ENCODE peak calls at places on chromosomes 7 and 10, in five cellular contexts. I is K562, H is T47D, E is HCT116, N is SK-N-SH. M is an unnamed sample.

GRCh38 chr7:109125001-109125400 is 555.3 kb downstream of the DNAJB9 start:
- DNase-seq in I (no peak), H (no peak), E (no peak), N (no peak), M (no peak)

GRCh38 chr10:61919646-61920215 is 18.2 kb downstream of the ARID5B start:
- DNase-seq in I (no peak), H (no peak), E (no peak), N (no peak), M (no peak)

GRCh38 chr7:5673125-5673524 is 108.3 kb downstream of the RNF216 start:
- DNase-seq in I (no peak), H (no peak), E (no peak), N (no peak), M (no peak)

GRCh38 chr7:27167170-27167505 is 1.8 kb upstream of the HOXA9 start:
- DNase-seq in I (no peak), H (no peak), E (no peak), N (peak; percentile 45), M (no peak)

GRCh38 chr7:2510130-2510776 is 9.3 kb upstream of the LFNG start:
- DNase-seq in I (no peak), H (no peak), E (no peak), N (no peak), M (no peak)

GRCh38 chr7:3067193-3067592 is 23.5 kb upstream of the CARD11 start:
- DNase-seq in I (no peak), H (no peak), E (no peak), N (no peak), M (no peak)

GRCh38 chr10:46226232-46226631 is 60.6 kb upstream of the ANTXRL start:
- DNase-seq in I (no peak), H (no peak), E (no peak), N (no peak), M (peak; percentile 39)

GRCh38 chr7:157932498-157933218 is 595.9 kb downstream of the DNAJB6 start:
- DNase-seq in I (no peak), H (no peak), E (peak; percentile 90), N (no peak), M (no peak)

GRCh38 chr10:59607971-59608370 is 101.7 kb downstream of the SLC16A9 start:
- DNase-seq in I (no peak), H (no peak), E (no peak), N (no peak), M (no peak)

GRCh38 chr7:86926732-86927131 is 132.7 kb downstream of the ELAPOR2 start:
- DNase-seq in I (peak; percentile 73), H (peak; percentile 28), E (peak; percentile 24), N (peak; percentile 53), M (no peak)

GRCh38 chr7:65946895-65947294 is 35.1 kb downstream of the GUSB start:
- DNase-seq in I (no peak), H (no peak), E (no peak), N (no peak), M (no peak)

GRCh38 chr10:48496831-48497792 is 107.8 kb downstream of the ARHGAP22 start:
- DNase-seq in I (no peak), H (no peak), E (no peak), N (no peak), M (peak; percentile 40)

GRCh38 chr10:73163096-73163495 is 4.7 kb downstream of the ECD start:
- DNase-seq in I (no peak), H (no peak), E (no peak), N (no peak), M (no peak)

GRCh38 chr7:98911936-98912335 is 33.6 kb downstream of the TRRAP start:
- DNase-seq in I (no peak), H (no peak), E (no peak), N (no peak), M (no peak)

GRCh38 chr7:90624128-90624980 is 28.2 kb downstream of the CDK14 start:
- DNase-seq in I (no peak), H (no peak), E (no peak), N (no peak), M (no peak)

GRCh38 chr10:86960003-86960862 is 1.8 kb downstream of the SNCG start:
- DNase-seq in I (peak; percentile 92), H (peak; percentile 71), E (peak; percentile 64), N (peak; percentile 76), M (no peak)

GRCh38 chr10:47182934-47183725 is 116.9 kb upstream of the GDF10 start:
- DNase-seq in I (no peak), H (no peak), E (no peak), N (no peak), M (no peak)

GRCh38 chr10:87613766-87614165 is 45.9 kb upstream of the PAPSS2 start:
- DNase-seq in I (no peak), H (no peak), E (no peak), N (no peak), M (no peak)

GRCh38 chr10:133242611-133243356 is 5.1 kb downstream of the VENTX start:
- DNase-seq in I (no peak), H (no peak), E (no peak), N (no peak), M (no peak)

GRCh38 chr7:28442540-28443420 is 30.5 kb downstream of the CREB5 start:
- DNase-seq in I (no peak), H (no peak), E (no peak), N (no peak), M (peak; percentile 22)

GRCh38 chr10:95295031-95295755 is 4.4 kb upstream of the PDLIM1 start:
- DNase-seq in I (peak; percentile 81), H (no peak), E (no peak), N (no peak), M (no peak)

GRCh38 chr10:116833986-116834760 is 15.1 kb upstream of the ENO4 start:
- DNase-seq in I (no peak), H (no peak), E (no peak), N (no peak), M (no peak)

GRCh38 chr10:11320809-11321520 is 290.5 kb downstream of the USP6NL start:
- DNase-seq in I (no peak), H (no peak), E (no peak), N (no peak), M (no peak)

GRCh38 chr7:39465055-39465929 is 100.9 kb upstream of the YAE1 start:
- DNase-seq in I (peak; percentile 70), H (peak; percentile 55), E (peak; percentile 56), N (peak; percentile 63), M (peak; percentile 54)

GRCh38 chr7:117639966-117640365 is 160.1 kb downstream of the CFTR start:
- DNase-seq in I (no peak), H (no peak), E (no peak), N (no peak), M (no peak)

GRCh38 chr10:46228076-46229071 is 58.4 kb upstream of the ANTXRL start:
- DNase-seq in I (peak; percentile 80), H (peak; percentile 83), E (peak; percentile 44), N (peak; percentile 87), M (peak; percentile 87)

GRCh38 chr7:7962851-7963250 is 5.7 kb upstream of the GLCCI1 start:
- DNase-seq in I (no peak), H (no peak), E (no peak), N (no peak), M (no peak)
- TF ChIP-seq JUND in I (no peak), H (no peak), E (no peak), N (no peak), M (no peak)

GRCh38 chr7:115117748-115118147 is 195.9 kb downstream of the MDFIC start:
- DNase-seq in I (no peak), H (no peak), E (no peak), N (no peak), M (no peak)

GRCh38 chr7:115116773-115117715 is 195.2 kb downstream of the MDFIC start:
- DNase-seq in I (no peak), H (no peak), E (no peak), N (no peak), M (no peak)

GRCh38 chr7:115113131-115113530 is 191.2 kb downstream of the MDFIC start:
- DNase-seq in I (no peak), H (no peak), E (no peak), N (no peak), M (no peak)

GRCh38 chr7:115110523-115110922 is 188.6 kb downstream of the MDFIC start:
- DNase-seq in I (no peak), H (no peak), E (no peak), N (no peak), M (no peak)

DNA sequence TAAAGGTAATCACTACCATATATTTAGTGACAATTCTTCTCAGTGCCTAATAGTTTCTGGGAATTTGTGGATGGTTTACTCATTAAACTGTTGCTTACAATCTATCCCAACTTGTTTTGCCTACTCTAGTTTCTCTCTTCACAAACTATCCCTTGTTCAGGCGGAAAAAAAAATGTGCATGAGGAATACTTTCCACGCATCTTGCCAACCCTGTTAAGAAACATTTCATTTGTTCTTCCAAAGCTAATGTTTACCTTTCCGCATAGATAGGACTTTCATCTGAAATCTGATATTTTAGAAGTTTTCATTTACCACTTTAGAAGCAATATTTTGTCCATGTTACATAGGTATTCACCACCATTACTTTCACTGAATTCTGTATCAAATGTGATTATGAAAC is 191.9 kb downstream of the MDFIC start:
- DNase-seq in I (no peak), H (no peak), E (no peak), N (no peak), M (no peak)
- TF ChIP-seq JUND in I (no peak), H (no peak), E (no peak), N (no peak), M (no peak)

GRCh38 chr7:155306677-155307470 is 9.2 kb downstream of the INSIG1 start:
- DNase-seq in I (no peak), H (no peak), E (no peak), N (no peak), M (no peak)
- TF ChIP-seq JUND in I (no peak), H (no peak), E (peak; percentile 71), N (no peak), M (no peak)

GRCh38 chr7:47497367-47498096 is 84.4 kb downstream of the TNS3 start:
- DNase-seq in I (no peak), H (no peak), E (no peak), N (peak; percentile 60), M (no peak)

GRCh38 chr7:47500103-47500563 is 81.8 kb downstream of the TNS3 start:
- DNase-seq in I (no peak), H (no peak), E (no peak), N (no peak), M (no peak)

GRCh38 chr7:47496064-47496665 is 85.7 kb downstream of the TNS3 start:
- DNase-seq in I (no peak), H (no peak), E (no peak), N (no peak), M (no peak)

GRCh38 chr7:47496666-47497065 is 85.2 kb downstream of the TNS3 start:
- DNase-seq in I (no peak), H (no peak), E (no peak), N (no peak), M (no peak)

GRCh38 chr7:47498229-47499056 is 83.5 kb downstream of the TNS3 start:
- DNase-seq in I (no peak), H (no peak), E (no peak), N (no peak), M (no peak)
- TF ChIP-seq JUND in I (no peak), H (no peak), E (no peak), N (no peak), M (no peak)